ENCODE peak calls at places on chromosomes 2 and 18, in nine cellular contexts. X is Peyer's patch; I is RWPE2; D is body of pancreas; C is CD4-positive, alpha-beta memory T cell; J is stomach; Q is GM23248; N is right lobe of liver; B is CD8-positive, alpha-beta T cell. R is an unnamed sample.

GRCh38 chr2:48673581-48673980 is 55.9 kb downstream of the GTF2A1L start:
- DNase-seq in Q (no peak), J (no peak), X (no peak), I (no peak), N (no peak), B (no peak), D (no peak), C (no peak), R (no peak)

GRCh38 chr2:40511661-40512213 is 59.8 kb upstream of the SLC8A1 start:
- DNase-seq in B (no peak), C (no peak), D (no peak), I (no peak), Q (peak), J (no peak), N (no peak), X (peak), R (no peak)

GRCh38 chr2:33205693-33206434 is 259.1 kb downstream of the LTBP1 start:
- DNase-seq in J (no peak), D (no peak), B (no peak), C (no peak), Q (no peak), I (no peak), N (no peak), X (no peak), R (no peak)

GRCh38 chr2:199771948-199772692 is 78.9 kb downstream of the FTCDNL1 start:
- DNase-seq in D (no peak), X (no peak), B (no peak), N (no peak), I (no peak), Q (no peak), J (no peak), C (no peak), R (no peak)

GRCh38 chr2:99153921-99154604 is 679 bp downstream of the TSGA10 start:
- DNase-seq in I (no peak), Q (peak), D (no peak), C (no peak), X (no peak), J (no peak), B (no peak), N (no peak), R (no peak)

GRCh38 chr2:26805241-26805676 is 19.4 kb downstream of the CENPA start:
- DNase-seq in Q (peak), I (peak), N (no peak), D (no peak), X (no peak), C (no peak), J (no peak), B (no peak), R (no peak)

GRCh38 chr2:207067476-207067875 is 98.3 kb downstream of the KLF7 start:
- DNase-seq in Q (no peak), I (no peak), N (no peak), D (no peak), J (no peak), B (no peak), C (no peak), X (no peak), R (no peak)

GRCh38 chr2:53863538-53864227 is 3.9 kb upstream of the GPR75 start:
- DNase-seq in X (no peak), B (no peak), J (no peak), D (no peak), N (no peak), C (no peak), I (no peak), Q (no peak), R (no peak)

GRCh38 chr2:241129086-241129871 is 20.0 kb downstream of the PASK start:
- DNase-seq in D (no peak), C (no peak), I (no peak), J (no peak), N (peak), X (peak), B (no peak), Q (no peak), R (no peak)

GRCh38 chr2:152380261-152381055 is 45.5 kb downstream of the FMNL2 start:
- DNase-seq in N (no peak), C (no peak), I (no peak), D (no peak), J (no peak), B (no peak), X (no peak), Q (peak), R (no peak)

DNA sequence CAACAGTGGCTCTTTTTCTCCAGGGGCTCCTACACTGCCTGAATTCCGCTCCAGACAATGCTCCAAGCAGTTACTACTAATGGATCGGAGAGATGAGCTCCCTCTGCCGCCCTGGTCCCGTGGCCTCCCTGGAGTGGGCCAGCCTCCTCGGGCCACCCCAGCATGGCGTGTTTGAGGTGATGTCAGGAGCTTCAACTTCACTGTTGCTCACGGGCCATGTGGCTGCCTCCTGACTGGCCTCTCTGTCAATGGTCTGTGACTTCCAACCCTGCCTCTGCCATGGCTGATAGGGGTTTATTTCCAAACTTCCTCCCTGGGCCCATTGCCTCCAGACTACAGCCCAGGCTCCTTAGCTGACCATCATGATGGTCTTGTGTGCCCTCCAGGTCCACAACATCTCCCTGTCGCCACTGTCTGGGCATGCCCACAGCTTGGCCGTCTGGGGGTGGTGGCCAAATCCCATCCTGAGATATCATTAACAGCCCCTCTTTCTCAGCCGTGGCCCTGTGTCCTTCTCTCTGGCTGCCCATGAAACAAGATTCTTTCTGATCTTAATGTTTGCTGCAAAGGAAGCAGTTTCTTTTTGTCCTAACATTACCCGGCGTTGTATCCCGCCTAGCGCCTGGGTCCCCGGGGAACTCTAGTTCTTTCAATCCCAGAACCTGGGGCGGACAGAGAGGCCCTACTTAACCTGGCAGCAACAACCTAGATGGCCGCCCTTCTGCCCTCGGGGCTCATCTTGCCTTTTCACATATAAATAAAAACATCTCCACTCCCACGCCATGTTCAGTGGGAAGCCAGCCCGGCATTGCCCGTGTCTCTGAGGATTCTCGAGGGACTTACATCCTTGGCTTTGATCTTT is 38.1 kb downstream of the ATOH8 start:
- DNase-seq in C (no peak), J (no peak), D (no peak), Q (peak), N (peak), B (no peak), I (no peak), X (no peak), R (no peak)
- H3K27ac ChIP-seq in C (no peak), J (peak), D (no peak), Q (no peak), N (no peak), B (no peak), I (no peak), X (no peak), R (no peak)

DNA sequence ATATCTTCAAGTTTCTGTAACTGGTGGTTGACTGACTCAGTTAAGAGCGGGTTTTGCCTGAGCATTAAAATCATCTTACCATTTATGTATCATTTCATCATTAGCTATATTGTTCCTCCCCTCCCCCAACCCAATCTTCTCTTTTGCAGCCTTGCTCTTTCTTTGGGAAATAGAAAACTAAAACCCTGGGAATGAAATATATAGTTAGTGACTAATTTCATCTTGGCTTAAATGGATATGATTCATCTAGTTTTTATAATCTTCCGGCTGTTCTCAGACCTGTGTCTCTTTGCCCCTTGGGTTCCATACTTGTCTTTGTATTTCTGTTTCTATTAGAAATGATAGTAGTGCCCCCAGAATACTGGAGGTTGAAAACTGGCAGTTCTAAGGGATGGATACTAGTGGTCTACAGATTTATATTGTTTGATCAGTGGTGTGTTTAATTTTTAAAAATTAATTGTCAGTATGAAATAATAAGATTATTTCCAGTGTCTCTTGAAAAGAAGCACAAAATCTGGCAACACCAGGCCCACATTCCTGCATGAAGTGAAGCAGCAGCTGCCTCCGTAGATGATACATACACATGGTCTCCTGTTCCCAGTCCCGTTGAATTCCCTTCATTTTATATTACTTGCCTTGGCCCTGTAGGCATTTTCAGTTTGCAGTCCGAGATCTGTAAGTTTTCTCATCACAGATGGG is 44.5 kb downstream of the PHLPP1 start:
- DNase-seq in N (no peak), D (no peak), X (no peak), J (no peak), C (no peak), I (no peak), B (no peak), Q (peak), R (no peak)
- H3K4me3 ChIP-seq in N (no peak), D (no peak), X (no peak), J (no peak), C (no peak), I (no peak), B (no peak), Q (no peak), R (no peak)

GRCh38 chr2:205902041-205902898 is 183.7 kb downstream of the INO80D start:
- DNase-seq in X (peak), N (no peak), B (no peak), D (no peak), C (no peak), Q (peak), J (no peak), I (no peak), R (no peak)
- H3K27ac ChIP-seq in X (peak), N (no peak), B (no peak), D (no peak), C (no peak), Q (no peak), J (no peak), I (no peak), R (no peak)

GRCh38 chr18:14104906-14105748 is 27.1 kb downstream of the ZNF519 start:
- DNase-seq in D (no peak), N (no peak), Q (no peak), J (no peak), X (no peak), I (no peak), C (no peak), B (no peak), R (no peak)

GRCh38 chr18:14098428-14098827 is 33.8 kb downstream of the ZNF519 start:
- DNase-seq in X (no peak), I (no peak), N (no peak), D (no peak), B (no peak), C (no peak), Q (no peak), J (no peak), R (no peak)

GRCh38 chr18:14097761-14098160 is 34.5 kb downstream of the ZNF519 start:
- DNase-seq in Q (no peak), D (no peak), J (no peak), I (no peak), N (no peak), B (no peak), C (no peak), X (no peak), R (no peak)

GRCh38 chr18:14100503-14101286 is 31.5 kb downstream of the ZNF519 start:
- DNase-seq in B (no peak), J (no peak), N (no peak), D (no peak), Q (no peak), X (no peak), I (no peak), C (no peak), R (no peak)
- H3K4me3 ChIP-seq in B (no peak), J (no peak), N (no peak), D (no peak), Q (no peak), X (no peak), I (no peak), C (no peak), R (no peak)

GRCh38 chr2:71685941-71686611 is 232.7 kb downstream of the DYSF start:
- DNase-seq in J (no peak), N (no peak), C (no peak), Q (no peak), X (no peak), B (no peak), D (no peak), I (peak), R (no peak)
- H3K27ac ChIP-seq in J (no peak), N (no peak), C (no peak), Q (no peak), X (no peak), B (no peak), D (no peak), I (no peak), R (no peak)

GRCh38 chr2:38754049-38754448 is 2.9 kb upstream of the SRSF7 start:
- DNase-seq in J (no peak), I (no peak), C (no peak), X (no peak), D (no peak), Q (no peak), B (no peak), N (no peak), R (no peak)
- H3K4me3 ChIP-seq in J (no peak), I (no peak), C (no peak), X (peak), D (no peak), Q (peak), B (no peak), N (peak), R (peak)

DNA sequence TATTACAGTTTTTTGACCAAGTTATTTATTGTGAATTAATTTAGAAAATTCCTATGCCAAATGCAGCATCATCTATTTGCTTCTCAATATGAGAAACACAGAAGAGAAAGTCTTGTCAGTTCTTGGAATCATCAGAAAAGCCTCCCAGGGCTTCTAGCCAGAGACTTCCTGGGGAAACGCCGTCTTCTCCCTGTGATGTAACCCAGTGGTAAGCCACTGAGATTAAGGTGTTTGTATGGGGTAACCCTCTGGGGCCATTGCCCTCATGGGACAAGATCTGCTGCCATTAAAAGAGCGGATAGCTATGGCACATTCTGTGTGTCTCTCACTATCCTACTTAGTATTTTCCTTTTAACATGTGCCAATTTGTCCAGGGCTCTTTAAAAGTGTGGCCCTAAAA is 28.0 kb downstream of the ANKRD29 start:
- DNase-seq in B (no peak), Q (no peak), X (no peak), I (no peak), C (no peak), N (no peak), J (no peak), D (no peak), R (no peak)
- H3K27ac ChIP-seq in B (no peak), Q (no peak), X (no peak), I (no peak), C (no peak), N (no peak), J (no peak), D (no peak), R (no peak)

GRCh38 chr2:219244789-219245147 is 476 bp downstream of the GLB1L start:
- DNase-seq in N (no peak), I (no peak), B (no peak), D (no peak), Q (no peak), J (no peak), X (no peak), C (no peak), R (no peak)

GRCh38 chr2:219245899-219246230 is 586 bp downstream of the STK16 start:
- DNase-seq in B (no peak), N (no peak), J (no peak), X (no peak), C (no peak), Q (peak), I (no peak), D (no peak), R (peak)

GRCh38 chr2:219245148-219245898 is at the start of the genes GLB1L and STK16:
- DNase-seq in Q (peak), N (peak), C (peak), B (peak), J (peak), D (peak), I (peak), X (peak), R (peak)

GRCh38 chr2:219247678-219248642 is 2.7 kb downstream of the STK16 start:
- DNase-seq in X (peak), C (peak), D (no peak), I (no peak), B (peak), Q (no peak), J (peak), N (no peak), R (peak)

GRCh38 chr2:219246559-219246958 is 1.3 kb downstream of the STK16 start:
- DNase-seq in Q (no peak), C (no peak), X (no peak), J (no peak), D (no peak), I (no peak), B (no peak), N (no peak), R (no peak)
- H3K4me3 ChIP-seq in Q (peak), C (no peak), X (peak), J (no peak), D (no peak), I (peak), B (peak), N (no peak), R (peak)

GRCh38 chr2:121570036-121570664 is 39.5 kb downstream of the RNU4ATAC start:
- DNase-seq in B (no peak), C (no peak), X (no peak), D (no peak), J (no peak), Q (no peak), N (no peak), I (no peak), R (no peak)

GRCh38 chr2:121567957-121568409 is 37.3 kb downstream of the RNU4ATAC start:
- DNase-seq in J (no peak), C (no peak), Q (peak), X (no peak), N (no peak), I (no peak), D (no peak), B (no peak), R (no peak)

GRCh38 chr2:121564905-121565304 is 34.2 kb downstream of the RNU4ATAC start:
- DNase-seq in C (no peak), N (no peak), I (no peak), X (no peak), D (no peak), B (no peak), Q (no peak), J (no peak), R (no peak)

GRCh38 chr2:121565389-121566250 is 34.9 kb downstream of the RNU4ATAC start:
- DNase-seq in B (no peak), Q (peak), X (no peak), C (no peak), J (no peak), D (no peak), I (no peak), N (no peak), R (no peak)

GRCh38 chr2:121567452-121567851 is 36.8 kb downstream of the RNU4ATAC start:
- DNase-seq in N (no peak), Q (peak), D (no peak), X (no peak), I (no peak), J (no peak), B (no peak), C (no peak), R (no peak)
- H3K27ac ChIP-seq in N (no peak), Q (no peak), D (no peak), X (no peak), I (no peak), J (no peak), B (no peak), C (no peak), R (no peak)

GRCh38 chr2:162174778-162175177 is 22.7 kb upstream of the GCG start:
- DNase-seq in I (no peak), J (no peak), D (no peak), X (no peak), C (no peak), N (no peak), Q (peak), B (no peak), R (no peak)
- H3K4me3 ChIP-seq in I (no peak), J (no peak), D (no peak), X (no peak), C (no peak), N (no peak), Q (no peak), B (no peak), R (no peak)

R was measured in naive thymus-derived CD4-positive, alpha-beta T cell.